ENCODE peak calls at places on chromosome 17, in six cellular contexts. L is HCT116, S is PC-3, U is MM.1S, E is GM23338, R is SK-N-SH. G is an unnamed sample.
A peak's percentile ranks its signal among the peaks of the same experiment; 100 is the strongest.

GRCh38 chr17:48514483-48514876 is 16.3 kb downstream of the HOXB1 start:
- DNase-seq in L (no peak), S (no peak), U (no peak), E (no peak), R (no peak), G (no peak)

GRCh38 chr17:48148029-48148759 is 40.6 kb downstream of the SNX11 start:
- DNase-seq in L (no peak), S (no peak), U (no peak), E (no peak), R (peak; percentile 28), G (no peak)

GRCh38 chr17:21031756-21032396 is 10.9 kb downstream of the USP22 start:
- DNase-seq in L (no peak), S (no peak), U (no peak), E (no peak), R (no peak), G (no peak)

GRCh38 chr17:82424001-82424862 is 5.8 kb upstream of the OGFOD3 start:
- DNase-seq in L (peak; percentile 36), S (peak; percentile 63), U (peak; percentile 56), E (peak; percentile 86), R (peak; percentile 73), G (no peak)

GRCh38 chr17:78875738-78876597 is 27.0 kb downstream of the CEP295NL start:
- DNase-seq in L (no peak), S (peak; percentile 52), U (no peak), E (no peak), R (peak; percentile 49), G (no peak)

GRCh38 chr17:9522074-9522473 is 53.5 kb downstream of the STX8 start:
- DNase-seq in L (no peak), S (peak; percentile 54), U (peak; percentile 45), E (peak; percentile 72), R (peak; percentile 49), G (peak; percentile 62)

GRCh38 chr17:82795615-82796014 is 43.8 kb downstream of the TBCD start:
- DNase-seq in L (no peak), S (no peak), U (no peak), E (no peak), R (no peak), G (no peak)

GRCh38 chr17:81257533-81257932 is 18.4 kb downstream of the NDUFAF8 start:
- DNase-seq in L (no peak), S (no peak), U (no peak), E (no peak), R (no peak), G (no peak)

GRCh38 chr17:48162946-48163506 is 55.5 kb downstream of the SNX11 start:
- DNase-seq in L (no peak), S (peak; percentile 26), U (peak; percentile 50), E (no peak), R (no peak), G (peak; percentile 74)

GRCh38 chr17:66715745-66716156 is 119.2 kb upstream of the CACNG5 start:
- DNase-seq in L (peak; percentile 64), S (peak; percentile 92), U (peak; percentile 69), E (peak; percentile 93), R (peak; percentile 74), G (peak; percentile 84)

GRCh38 chr17:44749076-44750020 is 9.4 kb upstream of the ADAM11 start:
- DNase-seq in L (no peak), S (no peak), U (no peak), E (no peak), R (no peak), G (no peak)

GRCh38 chr17:9226794-9227135 is 205.5 kb downstream of the NTN1 start:
- DNase-seq in L (no peak), S (no peak), U (peak; percentile 66), E (peak; percentile 65), R (no peak), G (no peak)

GRCh38 chr17:53313746-53314145 is 509.0 kb upstream of the KIF2B start:
- DNase-seq in L (no peak), S (peak; percentile 31), U (no peak), E (no peak), R (no peak), G (no peak)

GRCh38 chr17:80253631-80254395 is 6.8 kb upstream of the RNF213 start:
- DNase-seq in L (no peak), S (no peak), U (no peak), E (no peak), R (peak; percentile 17), G (no peak)

GRCh38 chr17:18008496-18009268 is 30.3 kb downstream of the ATPAF2 start:
- DNase-seq in L (no peak), S (peak; percentile 84), U (no peak), E (no peak), R (peak; percentile 69), G (no peak)

DNA sequence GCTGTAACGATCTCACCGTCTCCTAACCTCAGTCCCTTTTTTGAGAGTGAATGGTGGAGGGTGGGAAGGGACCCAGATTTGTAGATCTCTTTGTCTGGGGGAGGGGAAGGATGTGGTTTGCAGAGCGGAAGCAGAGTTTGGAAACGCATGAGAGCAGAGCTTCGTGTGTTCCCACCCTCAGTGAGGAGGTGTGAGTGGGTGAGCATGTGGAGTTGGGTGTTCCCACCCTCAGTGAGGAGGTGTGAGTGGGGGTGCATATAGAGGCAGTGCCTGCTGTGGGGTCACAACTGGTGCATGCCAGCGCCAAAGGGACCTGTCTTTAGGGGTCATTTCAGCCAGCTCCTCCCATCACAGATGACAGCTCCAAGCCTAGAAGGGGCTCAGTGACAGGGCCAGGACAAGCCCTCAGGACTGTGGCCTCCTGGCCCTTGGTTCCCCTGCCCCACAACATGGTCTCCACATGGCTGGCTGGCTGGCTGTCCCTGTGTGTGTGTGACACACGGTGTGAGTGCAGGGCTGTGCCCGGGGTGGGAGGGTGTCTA is 1.8 kb upstream of the CISD3 start:
- DNase-seq in L (no peak), S (no peak), U (peak; percentile 10), E (no peak), R (no peak), G (no peak)
- H3K4me3 ChIP-seq in L (no peak overlapping the region), S (no peak overlapping the region), U (no peak overlapping the region), E (no peak overlapping the region), R (no peak overlapping the region), G (no peak overlapping the region)

GRCh38 chr17:50934672-50935200 is 68.6 kb upstream of the TOB1 start:
- DNase-seq in L (no peak), S (no peak), U (no peak), E (no peak), R (no peak), G (no peak)
- TF ChIP-seq EZH2phosphoT487 in L (no peak), S (no peak), U (no peak), E (no peak), R (no peak), G (no peak)

GRCh38 chr17:58532555-58532951 is 18.1 kb upstream of the MTMR4 start:
- DNase-seq in L (no peak), S (no peak), U (no peak), E (no peak), R (peak; percentile 43), G (no peak)
- H3K4me3 ChIP-seq in L (peak overlapping the region; percentile 56), S (peak overlapping the region; percentile 66), U (no peak overlapping the region), E (peak overlapping the region; percentile 94), R (peak overlapping the region; percentile 59), G (no peak overlapping the region)

GRCh38 chr17:19716108-19717030 is at the start of gene SLC47A2:
- DNase-seq in L (no peak), S (peak; percentile 26), U (no peak), E (no peak), R (peak; percentile 64), G (no peak)
- TF ChIP-seq EZH2phosphoT487 in L (no peak), S (no peak), U (no peak), E (no peak), R (no peak), G (no peak)

DNA sequence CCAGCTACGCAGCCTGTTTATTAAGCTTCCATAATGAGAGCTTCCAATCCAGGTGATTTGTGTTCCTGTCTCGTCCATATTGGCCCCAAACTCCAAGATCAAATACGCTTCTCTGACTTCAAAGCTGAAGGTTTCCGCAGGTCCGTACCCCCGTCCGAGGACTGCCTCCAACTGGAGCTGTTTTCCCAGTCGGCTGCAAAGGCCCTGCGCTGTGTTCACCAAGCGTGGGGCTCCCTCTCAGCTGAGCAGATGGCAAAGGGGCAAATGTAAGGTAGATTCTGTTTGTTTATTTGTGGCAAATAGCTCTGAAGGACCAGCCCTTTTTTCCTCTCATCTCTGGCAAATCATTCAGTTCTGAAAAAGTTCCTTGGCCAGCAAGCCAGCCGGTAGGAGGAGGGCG is 35.3 kb downstream of the NXN start:
- DNase-seq in L (no peak), S (no peak), U (no peak), E (no peak), R (no peak), G (no peak)
- H3K4me3 ChIP-seq in L (no peak overlapping the region), S (no peak overlapping the region), U (no peak overlapping the region), E (no peak overlapping the region), R (no peak overlapping the region), G (no peak overlapping the region)

DNA sequence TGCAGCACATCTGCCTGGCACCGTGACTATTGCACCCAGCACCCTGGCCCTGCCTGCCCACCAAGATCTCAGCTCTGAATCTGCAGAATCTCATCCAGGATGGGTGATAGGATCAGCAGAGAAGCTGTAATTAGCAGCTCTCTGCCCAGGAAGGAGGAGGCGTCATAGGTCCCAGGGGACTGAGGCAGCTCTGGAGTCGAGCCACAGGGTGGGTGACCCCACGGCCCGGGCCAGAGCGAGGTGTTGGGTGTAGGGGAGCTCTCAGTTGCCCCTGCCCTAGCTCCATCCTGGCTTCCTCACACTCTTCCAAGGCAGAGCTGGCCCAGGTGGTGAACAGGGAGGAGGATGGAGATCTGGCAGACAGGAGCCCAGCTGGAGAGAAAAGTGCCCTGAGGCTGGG is 18.2 kb upstream of the FAM83G start:
- DNase-seq in L (no peak), S (no peak), U (no peak), E (no peak), R (no peak), G (no peak)
- TF ChIP-seq EZH2phosphoT487 in L (no peak), S (no peak), U (no peak), E (no peak), R (no peak), G (no peak)

GRCh38 chr17:39867084-39867890 is 715 bp upstream of the ZPBP2 start:
- DNase-seq in L (no peak), S (no peak), U (peak; percentile 91), E (no peak), R (no peak), G (no peak)

GRCh38 chr17:39863918-39864746 is at the start of gene IKZF3:
- DNase-seq in L (no peak), S (peak; percentile 38), U (peak; percentile 92), E (peak; percentile 91), R (peak; percentile 78), G (peak; percentile 84)

GRCh38 chr17:39866013-39866730 is 1.8 kb upstream of the ZPBP2 start:
- DNase-seq in L (no peak), S (no peak), U (no peak), E (no peak), R (no peak), G (no peak)

GRCh38 chr17:39861235-39861634 is 2.9 kb downstream of the IKZF3 start:
- DNase-seq in L (no peak), S (no peak), U (peak; percentile 46), E (no peak), R (no peak), G (no peak)

GRCh38 chr17:39863244-39863917 is 731 bp downstream of the IKZF3 start:
- DNase-seq in L (no peak), S (no peak), U (no peak), E (no peak), R (no peak), G (no peak)
- H3K4me3 ChIP-seq in L (peak overlapping the region; percentile 29), S (no peak overlapping the region), U (peak overlapping the region; percentile 86), E (peak overlapping the region; percentile 39), R (no peak overlapping the region), G (no peak overlapping the region)